ENCODE peak calls at places on chromosomes 4 and X, in eight cellular contexts. One of them, this sample, is unnamed.

GRCh38 chr4:109729563-109730293 is at the start of gene PLA2G12A:
- DNase-seq in fibroblast of lung: peak
- DNase-seq in stimulated activated CD4-positive, alpha-beta T cell treated with anti-CD3 and anti-CD28 coated beads, Interleukin-2, amount 100 ng/mL, for 48 hours: peak
- DNase-seq in pancreas: peak
- DNase-seq in left colon: peak
- DNase-seq in SW 1271: no peak
- DNase-seq in NAMALWA: peak
- DNase-seq in EH: peak
- DNase-seq in this sample: peak

GRCh38 chrX:12308420-12308819 is 170.1 kb downstream of the FRMPD4 start:
- DNase-seq in NAMALWA: no peak
- DNase-seq in EH: no peak
- DNase-seq in stimulated activated CD4-positive, alpha-beta T cell treated with anti-CD3 and anti-CD28 coated beads, Interleukin-2, amount 100 ng/mL, for 48 hours: no peak
- DNase-seq in SW 1271: no peak
- DNase-seq in left colon: no peak
- DNase-seq in pancreas: no peak
- DNase-seq in fibroblast of lung: no peak
- DNase-seq in this sample: no peak

GRCh38 chrX:51614353-51614752 is 4.4 kb downstream of the CENPVL3 start:
- DNase-seq in SW 1271: peak
- DNase-seq in fibroblast of lung: peak
- DNase-seq in pancreas: no peak
- DNase-seq in NAMALWA: peak
- DNase-seq in EH: peak
- DNase-seq in left colon: no peak
- DNase-seq in stimulated activated CD4-positive, alpha-beta T cell treated with anti-CD3 and anti-CD28 coated beads, Interleukin-2, amount 100 ng/mL, for 48 hours: no peak
- DNase-seq in this sample: peak

GRCh38 chr4:168505996-168506395 is 9.1 kb downstream of the PALLD start:
- DNase-seq in stimulated activated CD4-positive, alpha-beta T cell treated with anti-CD3 and anti-CD28 coated beads, Interleukin-2, amount 100 ng/mL, for 48 hours: no peak
- DNase-seq in EH: no peak
- DNase-seq in pancreas: no peak
- DNase-seq in left colon: no peak
- DNase-seq in fibroblast of lung: no peak
- DNase-seq in NAMALWA: no peak
- DNase-seq in SW 1271: no peak
- DNase-seq in this sample: no peak

GRCh38 chr4:70895405-70895804 is 6.8 kb upstream of the MOB1B start:
- DNase-seq in pancreas: no peak
- DNase-seq in EH: peak
- DNase-seq in SW 1271: no peak
- DNase-seq in fibroblast of lung: no peak
- DNase-seq in NAMALWA: no peak
- DNase-seq in left colon: no peak
- DNase-seq in stimulated activated CD4-positive, alpha-beta T cell treated with anti-CD3 and anti-CD28 coated beads, Interleukin-2, amount 100 ng/mL, for 48 hours: no peak
- DNase-seq in this sample: no peak

GRCh38 chr4:37685211-37685725 is 908 bp downstream of the RELL1 start:
- DNase-seq in fibroblast of lung: peak
- DNase-seq in NAMALWA: peak
- DNase-seq in left colon: no peak
- DNase-seq in stimulated activated CD4-positive, alpha-beta T cell treated with anti-CD3 and anti-CD28 coated beads, Interleukin-2, amount 100 ng/mL, for 48 hours: peak
- DNase-seq in SW 1271: no peak
- DNase-seq in pancreas: no peak
- DNase-seq in EH: peak
- DNase-seq in this sample: no peak

GRCh38 chr4:85200106-85200505 is 233.6 kb upstream of the WDFY3 start:
- DNase-seq in left colon: no peak
- DNase-seq in EH: no peak
- DNase-seq in pancreas: no peak
- DNase-seq in NAMALWA: no peak
- DNase-seq in SW 1271: no peak
- DNase-seq in stimulated activated CD4-positive, alpha-beta T cell treated with anti-CD3 and anti-CD28 coated beads, Interleukin-2, amount 100 ng/mL, for 48 hours: no peak
- DNase-seq in fibroblast of lung: no peak
- DNase-seq in this sample: peak

GRCh38 chr4:156931267-156931666 is 40.3 kb downstream of the PDGFC start:
- DNase-seq in SW 1271: no peak
- DNase-seq in stimulated activated CD4-positive, alpha-beta T cell treated with anti-CD3 and anti-CD28 coated beads, Interleukin-2, amount 100 ng/mL, for 48 hours: no peak
- DNase-seq in NAMALWA: no peak
- DNase-seq in EH: peak
- DNase-seq in left colon: no peak
- DNase-seq in pancreas: peak
- DNase-seq in fibroblast of lung: peak
- DNase-seq in this sample: peak

GRCh38 chrX:103774070-103774642 is 2.5 kb upstream of the PLP1 start:
- DNase-seq in left colon: no peak
- DNase-seq in stimulated activated CD4-positive, alpha-beta T cell treated with anti-CD3 and anti-CD28 coated beads, Interleukin-2, amount 100 ng/mL, for 48 hours: no peak
- DNase-seq in fibroblast of lung: peak
- DNase-seq in SW 1271: no peak
- DNase-seq in pancreas: no peak
- DNase-seq in NAMALWA: peak
- DNase-seq in EH: peak
- DNase-seq in this sample: peak

GRCh38 chr4:7389101-7389701 is 45.5 kb downstream of the PSAPL1 start:
- DNase-seq in fibroblast of lung: no peak
- DNase-seq in stimulated activated CD4-positive, alpha-beta T cell treated with anti-CD3 and anti-CD28 coated beads, Interleukin-2, amount 100 ng/mL, for 48 hours: no peak
- DNase-seq in left colon: no peak
- DNase-seq in EH: no peak
- DNase-seq in NAMALWA: no peak
- DNase-seq in pancreas: peak
- DNase-seq in SW 1271: no peak
- DNase-seq in this sample: no peak

GRCh38 chr4:40070387-40070786 is 13.7 kb downstream of the N4BP2 start:
- DNase-seq in SW 1271: no peak
- DNase-seq in fibroblast of lung: no peak
- DNase-seq in NAMALWA: no peak
- DNase-seq in EH: no peak
- DNase-seq in stimulated activated CD4-positive, alpha-beta T cell treated with anti-CD3 and anti-CD28 coated beads, Interleukin-2, amount 100 ng/mL, for 48 hours: no peak
- DNase-seq in pancreas: no peak
- DNase-seq in left colon: no peak
- DNase-seq in this sample: no peak